ENCODE peak calls at places on chromosomes 6 and 20, in nine cellular contexts. T is HCT116; H is CD8-positive, alpha-beta T cell; Z is AG08395; I is NCI-H460; U is astrocyte; P is A549; G is Right ventricle myocardium superior; O is fibroblast of the conjunctiva. M is an unnamed sample.

GRCh38 chr6:170281331-170282292 is 9.3 kb downstream of the DLL1 start:
- DNase-seq in T (no peak), H (no peak), Z (no peak), I (no peak), U (no peak), P (no peak), G (no peak), O (no peak), M (no peak)

GRCh38 chr6:72084992-72085569 is 198.7 kb downstream of the RIMS1 start:
- DNase-seq in T (no peak), H (no peak), Z (peak), I (peak), U (peak), P (no peak), G (no peak), O (no peak), M (no peak)

GRCh38 chr20:40279390-40279789 is 409.6 kb downstream of the MAFB start:
- DNase-seq in T (no peak), H (no peak), Z (peak), I (no peak), U (no peak), P (no peak), G (peak), O (peak), M (peak)

GRCh38 chr6:70955441-70956190 is 1.2 kb downstream of the B3GAT2 start:
- DNase-seq in T (peak), H (peak), Z (peak), I (peak), U (peak), P (peak), G (peak), O (peak), M (peak)

GRCh38 chr20:1207293-1207884 is 4.1 kb downstream of the C20orf202 start:
- DNase-seq in T (no peak), H (no peak), Z (no peak), I (no peak), U (no peak), P (no peak), G (no peak), O (no peak), M (no peak)

GRCh38 chr6:22873531-22874136 is 304.3 kb downstream of the HDGFL1 start:
- DNase-seq in T (no peak), H (no peak), Z (no peak), I (no peak), U (peak), P (no peak), G (no peak), O (peak), M (no peak)

GRCh38 chr20:39878321-39878720 is 810.7 kb downstream of the MAFB start:
- DNase-seq in T (no peak), H (no peak), Z (no peak), I (no peak), U (no peak), P (no peak), G (no peak), O (no peak), M (no peak)

GRCh38 chr6:128438311-128438916 is 82.0 kb downstream of the PTPRK start:
- DNase-seq in T (no peak), H (no peak), Z (no peak), I (no peak), U (peak), P (no peak), G (peak), O (no peak), M (no peak)

GRCh38 chr6:108763931-108764579 is 84.2 kb upstream of the ARMC2 start:
- DNase-seq in T (no peak), H (no peak), Z (no peak), I (no peak), U (no peak), P (no peak), G (no peak), O (no peak), M (no peak)

GRCh38 chr6:106553440-106553839 is 75.9 kb downstream of the RTN4IP1 start:
- DNase-seq in T (no peak), H (no peak), Z (no peak), I (no peak), U (no peak), P (no peak), G (no peak), O (no peak), M (no peak)

GRCh38 chr20:63769891-63770474 is 30.4 kb downstream of the SLC2A4RG start:
- DNase-seq in T (no peak), H (no peak), Z (no peak), I (no peak), U (no peak), P (no peak), G (no peak), O (no peak), M (no peak)

M was measured in T1000.